ENCODE peak calls at places on chromosomes 13 and 19, in four cellular contexts. T, G, B and M are unnamed samples.
A peak's percentile ranks its signal among the peaks of the same experiment; 100 is the strongest.

GRCh38 chr13:44842158-44842557 is 147.1 kb downstream of the NUFIP1 start:
- DNase-seq in T (no peak), G (no peak), B (no peak), M (no peak)

GRCh38 chr19:3632739-3633558 is 6.4 kb upstream of the CACTIN start:
- DNase-seq in T (no peak), G (no peak), B (no peak), M (no peak)

GRCh38 chr13:28239374-28239773 is 101.0 kb downstream of the PAN3 start:
- DNase-seq in T (no peak), G (no peak), B (no peak), M (no peak)

GRCh38 chr13:50126378-50127016 is 111.3 kb downstream of the KCNRG start:
- DNase-seq in T (no peak), G (no peak), B (no peak), M (peak; percentile 27)

GRCh38 chr19:19474950-19475781 is 40.2 kb downstream of the TSSK6 start:
- DNase-seq in T (no peak), G (peak; percentile 68), B (no peak), M (no peak)

GRCh38 chr13:107866007-107866665 is 349.2 kb downstream of the LIG4 start:
- DNase-seq in T (peak; percentile 59), G (peak; percentile 65), B (no peak), M (no peak)

GRCh38 chr13:43742911-43743310 is 43.9 kb downstream of the ENOX1 start:
- DNase-seq in T (no peak), G (no peak), B (no peak), M (no peak)

GRCh38 chr19:3142292-3142670 is 6.4 kb downstream of the GNA15 start:
- DNase-seq in T (no peak), G (no peak), B (no peak), M (no peak)

GRCh38 chr19:2574971-2575630 is 99.2 kb downstream of the GADD45B start:
- DNase-seq in T (no peak), G (no peak), B (no peak), M (no peak)

GRCh38 chr13:62131604-62132003 is 716.0 kb upstream of the PCDH20 start:
- DNase-seq in T (no peak), G (no peak), B (no peak), M (no peak)

GRCh38 chr13:51148952-51149573 is 38.0 kb upstream of the C13orf42 start:
- DNase-seq in T (no peak), G (no peak), B (no peak), M (no peak)

GRCh38 chr13:49641810-49642291 is 13.5 kb downstream of the ARL11 start:
- DNase-seq in T (peak; percentile 37), G (no peak), B (no peak), M (no peak)

GRCh38 chr19:56951672-56952071 is 111.1 kb upstream of the PEG3 start:
- DNase-seq in T (no peak), G (no peak), B (no peak), M (no peak)

GRCh38 chr19:51501594-51502263 is at the start of gene SIGLEC12:
- DNase-seq in T (no peak), G (no peak), B (no peak), M (no peak)
- TF ChIP-seq KDM1A in T (no peak), G (no peak), B (no peak), M (no peak)

GRCh38 chr19:47545061-47545948 is 27.6 kb downstream of the ZNF541 start:
- DNase-seq in T (no peak), G (no peak), B (no peak), M (no peak)

GRCh38 chr19:47550129-47550528 is 22.8 kb downstream of the ZNF541 start:
- DNase-seq in T (no peak), G (no peak), B (no peak), M (no peak)

GRCh38 chr19:47544476-47544875 is 28.5 kb downstream of the ZNF541 start:
- DNase-seq in T (no peak), G (no peak), B (no peak), M (no peak)

GRCh38 chr19:47549341-47549768 is 23.6 kb downstream of the ZNF541 start:
- DNase-seq in T (no peak), G (no peak), B (no peak), M (no peak)

DNA sequence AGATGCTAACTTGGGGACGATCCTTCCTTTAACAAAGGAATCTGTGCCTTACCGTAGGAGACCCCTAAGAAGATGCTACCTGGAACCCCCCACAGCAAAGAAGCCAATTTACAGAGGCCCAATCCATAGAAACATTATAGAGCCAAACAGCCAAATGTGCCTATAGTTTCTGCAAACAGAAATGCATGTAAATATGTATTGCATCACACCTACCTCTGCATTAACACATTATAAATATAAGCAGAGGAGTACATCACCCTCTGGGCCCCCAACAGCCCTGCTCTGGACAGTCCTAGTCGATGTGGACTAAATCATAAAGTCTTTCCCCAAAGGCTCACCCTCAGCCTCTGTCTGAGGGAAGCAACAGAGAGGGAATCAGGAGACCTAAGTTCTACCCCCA is 25.8 kb downstream of the ZNF541 start:
- DNase-seq in T (no peak), G (no peak), B (no peak), M (no peak)
- TF ChIP-seq CBX5 in T (no peak), G (no peak), B (no peak), M (no peak)

DNA sequence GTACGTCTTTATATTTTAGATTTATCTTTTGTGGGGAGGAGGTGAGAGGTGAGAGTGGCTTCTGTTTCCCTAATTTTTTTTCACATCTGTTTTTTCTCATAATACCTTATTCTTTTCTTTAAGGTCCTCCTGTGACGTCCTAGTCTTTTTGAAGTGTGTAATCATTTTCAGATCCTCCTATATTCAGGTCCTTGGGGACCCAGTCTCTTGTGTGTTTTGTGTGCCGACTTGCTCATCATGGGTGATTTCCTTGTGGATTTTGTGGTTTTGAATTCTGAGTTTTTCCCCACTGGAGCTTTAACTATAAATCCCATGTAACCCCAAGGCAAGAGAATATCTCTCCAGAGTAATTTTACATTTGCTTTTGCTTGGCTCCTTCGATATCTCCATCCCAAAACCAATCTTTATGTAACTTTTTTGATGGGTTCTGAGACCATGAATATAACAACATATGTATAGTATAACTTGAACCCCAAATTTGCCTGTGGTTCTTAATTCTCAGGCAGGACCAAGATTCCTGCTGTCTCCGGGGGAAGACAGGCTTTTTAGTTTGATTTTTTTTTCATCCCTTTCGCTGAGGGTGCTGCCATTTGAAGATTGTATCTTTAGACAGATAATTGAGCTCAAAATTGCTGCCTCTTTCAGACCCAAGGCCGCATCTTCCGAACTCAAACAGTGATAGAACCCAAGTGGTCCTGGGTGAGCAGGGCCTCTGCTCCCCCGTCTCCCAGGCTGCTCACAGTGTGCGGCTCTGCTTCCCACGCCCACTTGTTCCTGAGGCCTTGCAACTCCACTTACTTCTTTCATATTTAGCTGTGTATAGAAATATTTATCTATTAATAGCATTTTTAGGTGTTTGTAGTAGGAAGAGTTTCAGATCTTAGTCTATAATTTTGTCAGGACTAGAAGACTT is 59.1 kb upstream of the GPR183 start:
- DNase-seq in T (no peak), G (peak; percentile 23), B (peak; percentile 87), M (no peak)
- TF ChIP-seq KDM1A in T (no peak), G (no peak), B (no peak), M (no peak)

DNA sequence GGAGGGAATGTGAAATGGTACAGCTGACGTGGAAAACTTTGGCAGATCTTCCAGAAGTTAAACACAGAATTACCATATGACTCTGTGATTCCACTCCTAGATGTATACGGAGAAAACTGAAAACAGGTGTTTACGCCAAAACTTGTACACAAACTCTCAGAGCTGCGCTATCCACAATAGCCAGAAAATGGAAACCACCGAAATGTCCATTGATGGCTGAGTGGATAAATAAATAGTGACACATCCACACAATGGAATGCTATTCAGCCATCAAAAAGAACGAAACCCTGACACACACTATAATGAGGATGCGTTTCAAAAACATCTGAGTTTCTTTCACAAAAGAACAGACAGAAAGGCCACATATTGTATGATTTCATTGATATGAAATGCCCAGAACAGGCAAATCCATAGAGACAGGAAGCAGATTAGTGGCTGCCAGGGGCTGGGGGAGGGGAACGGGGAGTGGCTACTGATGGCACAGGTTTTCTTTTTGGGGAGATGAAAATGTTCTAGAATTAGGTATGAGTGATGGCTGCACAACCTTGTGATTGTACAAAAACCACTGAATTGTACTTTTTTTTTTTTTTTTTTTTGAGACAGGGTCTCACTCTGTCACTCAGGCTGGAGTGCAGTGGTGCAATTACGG is 33.0 kb downstream of the IL12RB1 start:
- DNase-seq in T (no peak), G (no peak), B (no peak), M (no peak)
- TF ChIP-seq CBX5 in T (no peak), G (no peak), B (no peak), M (no peak)

GRCh38 chr19:52142001-52142595 is 2.4 kb upstream of the ZNF616 start:
- DNase-seq in T (no peak), G (no peak), B (no peak), M (no peak)

GRCh38 chr19:52138614-52139290 is 986 bp downstream of the ZNF616 start:
- DNase-seq in T (peak; percentile 44), G (peak; percentile 75), B (no peak), M (peak; percentile 34)

GRCh38 chr19:52139291-52140076 is at the start of gene ZNF616:
- DNase-seq in T (peak; percentile 98), G (peak; percentile 99), B (peak; percentile 71), M (peak; percentile 89)

DNA sequence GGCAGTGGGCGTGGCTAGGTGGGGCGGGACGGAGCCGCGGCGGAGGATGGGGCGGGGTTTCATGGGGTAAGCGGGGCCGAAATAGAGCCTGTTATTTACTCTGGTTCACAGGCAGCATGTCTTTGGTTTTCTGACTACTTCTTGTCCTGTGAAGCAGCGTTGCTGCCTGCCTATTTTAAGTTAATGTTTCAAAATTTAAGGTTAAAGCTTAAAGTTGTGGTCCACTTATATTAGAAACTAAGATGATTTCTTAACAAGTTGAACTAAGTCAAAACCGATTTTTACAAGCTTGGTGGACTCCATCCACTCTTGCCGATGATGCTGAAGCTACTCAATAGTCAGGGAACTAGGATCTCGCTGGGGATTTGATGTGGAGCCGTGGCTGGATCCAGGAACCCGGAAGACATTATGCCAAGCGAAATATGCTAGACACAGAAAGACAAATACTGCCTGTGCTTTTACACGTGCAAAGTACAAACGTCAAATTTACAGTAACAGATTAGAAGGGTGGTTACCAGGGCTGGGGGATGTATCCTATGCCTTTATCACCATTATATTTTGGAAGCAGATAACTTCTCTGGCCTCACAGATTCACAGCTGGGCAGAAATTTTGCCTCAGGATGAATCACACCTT is 456 bp upstream of the ZNF616 start:
- DNase-seq in T (no peak), G (no peak), B (no peak), M (peak; percentile 54)
- TF ChIP-seq KDM1A in T (no peak), G (no peak), B (no peak), M (no peak)

GRCh38 chr19:29569038-29569911 is 36.8 kb upstream of the POP4 start:
- DNase-seq in T (no peak), G (no peak), B (no peak), M (no peak)

GRCh38 chr19:29565171-29565570 is 39.4 kb downstream of the VSTM2B start:
- DNase-seq in T (no peak), G (no peak), B (no peak), M (no peak)

GRCh38 chr19:29566496-29567054 is 39.5 kb upstream of the POP4 start:
- DNase-seq in T (no peak), G (no peak), B (no peak), M (no peak)

GRCh38 chr19:29568036-29568788 is 37.9 kb upstream of the POP4 start:
- DNase-seq in T (no peak), G (no peak), B (no peak), M (no peak)

DNA sequence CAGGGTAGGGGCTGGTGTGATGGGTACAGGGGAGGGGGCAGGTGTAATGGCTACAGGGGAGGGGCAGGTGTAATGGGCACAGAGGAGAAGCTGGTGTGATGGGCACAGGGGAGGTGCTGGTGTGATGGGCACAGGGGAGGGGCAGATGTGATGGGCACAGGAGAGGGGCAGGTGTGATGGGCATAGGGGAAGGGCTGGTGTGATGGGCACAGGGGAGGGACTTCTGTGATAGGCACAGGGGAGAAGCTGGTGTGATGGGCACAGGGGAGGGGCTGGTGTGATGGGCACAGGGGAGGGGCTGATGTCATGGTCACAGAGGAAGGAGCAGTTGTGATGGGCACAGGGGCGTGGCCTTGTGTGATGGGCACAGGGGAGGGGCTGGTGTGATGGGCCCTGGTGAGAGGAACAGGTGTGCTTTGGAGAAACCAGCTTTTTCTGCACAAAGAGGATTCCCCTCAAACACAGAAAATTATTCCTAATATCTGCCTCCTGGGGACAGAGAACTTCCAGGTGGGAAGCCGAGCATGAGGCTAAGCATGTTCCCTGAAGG is 38.6 kb upstream of the POP4 start:
- DNase-seq in T (no peak), G (no peak), B (no peak), M (no peak)
- TF ChIP-seq CBX5 in T (no peak), G (no peak), B (no peak), M (no peak)